ENCODE peak calls at places on chromosomes 12 and 14, in seven cellular contexts. H, C, D, L, R, G and Z are unnamed samples. For H3K4me1, the result is how much of the 10 kb centered on the place peaks cover.

GRCh38 chr12:54984602-54985376 is at the start of gene TESPA1:
- DNase-seq in H (no peak), C (peak), D (no peak), L (no peak), R (peak), G (peak), Z (peak)

GRCh38 chr12:110347767-110348166 is 55.7 kb downstream of the ANAPC7 start:
- DNase-seq in H (no peak), C (no peak), D (no peak), L (no peak), R (no peak), G (no peak), Z (no peak)

GRCh38 chr12:116662612-116663144 is 75.2 kb downstream of the SPRING1 start:
- DNase-seq in H (peak), C (no peak), D (no peak), L (peak), R (no peak), G (no peak), Z (no peak)

GRCh38 chr14:68680541-68681051 is 112.3 kb downstream of the ZFP36L1 start:
- DNase-seq in H (peak), C (no peak), D (no peak), L (peak), R (peak), G (no peak), Z (no peak)

GRCh38 chr14:69059658-69060648 is 80.9 kb upstream of the ACTN1 start:
- DNase-seq in H (peak), C (peak), D (peak), L (peak), R (peak), G (no peak), Z (peak)

GRCh38 chr12:57255916-57256315 is 4.9 kb upstream of the STAC3 start:
- DNase-seq in H (no peak), C (no peak), D (no peak), L (no peak), R (no peak), G (no peak), Z (no peak)

GRCh38 chr14:39267592-39268112 is 33.9 kb downstream of the MIA2 start:
- DNase-seq in H (no peak), C (no peak), D (peak), L (no peak), R (no peak), G (no peak), Z (no peak)

GRCh38 chr12:108040968-108041367 is 88.1 kb upstream of the WSCD2 start:
- DNase-seq in H (no peak), C (no peak), D (no peak), L (no peak), R (no peak), G (no peak), Z (no peak)

GRCh38 chr12:74066476-74066875 is 471.2 kb upstream of the ATXN7L3B start:
- DNase-seq in H (no peak), C (no peak), D (no peak), L (no peak), R (no peak), G (no peak), Z (no peak)

GRCh38 chr12:15823360-15824128 is 34.4 kb upstream of the EPS8 start:
- DNase-seq in H (no peak), C (no peak), D (no peak), L (no peak), R (no peak), G (no peak), Z (no peak)

GRCh38 chr14:37124617-37125016 is 47.8 kb downstream of the SLC25A21 start:
- DNase-seq in H (no peak), C (no peak), D (no peak), L (no peak), R (no peak), G (no peak), Z (no peak)

GRCh38 chr14:89078021-89078676 is 253.7 kb downstream of the TTC8 start:
- DNase-seq in H (no peak), C (no peak), D (no peak), L (no peak), R (no peak), G (no peak), Z (no peak)

GRCh38 chr14:37063467-37064240 is 108.8 kb downstream of the SLC25A21 start:
- DNase-seq in H (no peak), C (no peak), D (no peak), L (no peak), R (no peak), G (no peak), Z (no peak)

GRCh38 chr12:115335594-115335993 is 651.6 kb upstream of the TBX3 start:
- DNase-seq in H (no peak), C (no peak), D (no peak), L (no peak), R (no peak), G (peak), Z (no peak)

GRCh38 chr14:24329736-24330135 is 5.1 kb downstream of the ADCY4 start:
- DNase-seq in H (peak), C (peak), D (no peak), L (no peak), R (peak), G (no peak), Z (no peak)

GRCh38 chr12:123741937-123742572 is 20.0 kb upstream of the DNAH10 start:
- DNase-seq in H (no peak), C (no peak), D (no peak), L (no peak), R (no peak), G (no peak), Z (no peak)

GRCh38 chr12:43098078-43098477 is 453.9 kb downstream of the ADAMTS20 start:
- DNase-seq in H (no peak), C (no peak), D (no peak), L (no peak), R (no peak), G (no peak), Z (no peak)

DNA sequence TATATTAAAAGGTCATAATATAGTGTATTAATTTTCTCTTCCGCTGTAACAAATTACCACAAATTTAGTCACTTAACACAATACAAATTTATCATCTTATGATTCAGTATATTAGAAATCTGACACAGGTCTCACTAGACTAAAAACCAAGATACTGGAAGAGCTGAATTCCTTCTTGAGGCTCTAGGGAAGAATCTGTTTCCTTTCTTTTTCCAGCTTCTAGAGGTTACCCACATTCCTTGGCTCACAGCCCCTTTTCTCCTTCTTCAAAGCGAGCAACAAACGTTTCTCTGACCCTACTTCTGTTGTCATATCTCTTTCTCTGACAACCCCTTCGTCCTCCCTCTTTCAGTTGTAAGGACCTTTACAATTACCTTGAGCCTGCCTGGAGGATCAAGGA is 43.4 kb upstream of the AMN1 start:
- DNase-seq in H (no peak), C (no peak), D (no peak), L (no peak), R (no peak), G (no peak), Z (no peak)
- H3K4me1 ChIP-seq in H (under half), C (under half), D (under half), L (under half), R (under half), G (under half), Z (under half)

GRCh38 chr12:52209321-52209720 is 17.5 kb upstream of the KRT80 start:
- DNase-seq in H (no peak), C (no peak), D (no peak), L (no peak), R (peak), G (no peak), Z (no peak)
- H3K4me1 ChIP-seq in H (under half), C (under half), D (under half), L (under half), R (under half), G (under half), Z (under half)

GRCh38 chr14:76720382-76720813 is 40.9 kb upstream of the VASH1 start:
- DNase-seq in H (no peak), C (no peak), D (no peak), L (peak), R (peak), G (peak), Z (peak)
- H3K4me1 ChIP-seq in H (under half), C (under half), D (under half), L (under half), R (under half), G (half or more), Z (under half)

GRCh38 chr14:105021656-105022275 is 883 bp upstream of the CDCA4 start:
- DNase-seq in H (peak), C (peak), D (peak), L (peak), R (no peak), G (no peak), Z (no peak)
- H3K4me1 ChIP-seq in H (under half), C (under half), D (under half), L (under half), R (under half), G (under half), Z (under half)

DNA sequence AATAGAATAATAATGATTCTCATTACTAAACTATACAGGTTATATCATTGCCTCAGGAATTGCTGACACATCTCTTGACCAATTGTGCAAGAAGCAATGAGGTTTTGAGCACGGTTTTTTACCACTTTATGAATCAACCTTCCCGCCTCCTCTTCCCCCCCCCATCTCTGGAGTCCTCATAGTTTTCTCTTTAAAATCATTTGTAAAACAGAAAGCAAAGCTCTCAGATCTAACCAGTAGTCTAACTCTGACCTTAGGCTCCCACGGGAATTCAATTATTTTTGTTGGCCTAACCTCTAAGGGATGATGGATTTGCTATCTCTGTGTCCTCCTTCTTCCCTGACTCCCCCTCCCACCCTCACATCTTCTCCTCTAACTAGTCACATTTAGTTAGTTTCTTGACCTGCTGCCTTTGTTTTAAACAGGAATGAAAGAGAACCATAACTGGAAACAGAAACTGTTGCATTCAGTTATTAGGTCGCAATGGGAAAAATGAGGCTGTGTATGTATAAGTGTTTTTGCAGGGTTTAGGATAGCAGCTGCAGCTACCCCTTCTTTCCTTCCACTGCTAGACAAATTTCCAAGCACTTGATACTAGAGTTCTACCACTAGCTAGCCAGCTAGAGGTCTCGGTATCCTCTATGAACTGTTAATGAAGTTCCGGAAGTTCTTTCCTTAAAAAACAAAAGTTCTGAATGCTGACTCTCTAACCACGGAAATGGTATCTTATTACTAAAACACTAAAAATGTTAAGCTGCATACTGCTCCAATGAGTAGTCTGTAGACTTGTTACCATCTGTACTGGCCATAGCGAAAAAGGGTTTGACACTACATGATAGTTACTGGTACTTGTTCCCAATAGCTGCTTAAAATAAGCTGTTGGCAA is 65.4 kb downstream of the TAOK3 start:
- DNase-seq in H (peak), C (peak), D (peak), L (peak), R (no peak), G (no peak), Z (no peak)
- H3K4me1 ChIP-seq in H (under half), C (under half), D (under half), L (under half), R (under half), G (under half), Z (under half)

GRCh38 chr14:96269359-96269710 is 13.3 kb downstream of the BDKRB1 start:
- DNase-seq in H (no peak), C (no peak), D (no peak), L (no peak), R (no peak), G (no peak), Z (no peak)
- H3K4me1 ChIP-seq in H (under half), C (under half), D (under half), L (under half), R (under half), G (under half), Z (under half)

GRCh38 chr14:87992720-87993484 is at the start of gene GALC:
- DNase-seq in H (peak), C (peak), D (peak), L (peak), R (peak), G (peak), Z (peak)
- H3K4me1 ChIP-seq in H (under half), C (under half), D (under half), L (under half), R (under half), G (half or more), Z (under half)

DNA sequence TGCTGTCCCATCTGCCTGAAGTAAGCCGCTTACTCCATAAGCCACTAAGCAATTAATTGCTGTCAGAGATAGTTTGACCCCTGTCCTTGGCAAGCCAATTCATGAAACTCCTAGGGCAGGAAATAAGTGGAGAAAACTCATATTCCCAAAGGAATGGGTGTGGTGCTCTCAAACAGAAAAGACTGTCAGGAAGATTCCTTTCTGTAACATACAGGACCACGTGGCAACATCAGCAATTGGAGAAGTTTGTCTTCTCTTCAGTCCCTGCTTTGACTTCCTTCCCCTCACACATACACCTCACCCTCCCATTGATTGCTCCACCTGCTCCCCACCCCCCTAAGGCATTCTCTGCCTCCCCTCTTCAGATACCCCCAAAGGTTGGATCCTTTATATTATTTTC is 36.2 kb upstream of the MDM1 start:
- DNase-seq in H (peak), C (no peak), D (no peak), L (no peak), R (no peak), G (no peak), Z (no peak)
- H3K4me1 ChIP-seq in H (under half), C (under half), D (under half), L (under half), R (under half), G (under half), Z (under half)